ENCODE peak calls at places on chromosome 15, in seven cellular contexts. S is H9, O is trophoblast cell, U is neuronal stem cell, A is mesendoderm, Q is H1, V is mesenchymal stem cell. P is an unnamed sample.

GRCh38 chr15:59522988-59523461 is 85.0 kb downstream of the FAM81A start:
- DNase-seq in S (no peak), O (no peak), U (no peak), A (peak), Q (peak), V (no peak), P (no peak)

GRCh38 chr15:73964736-73965093 is 27.4 kb downstream of the STOML1 start:
- DNase-seq in S (peak), O (peak), U (peak), A (peak), Q (peak), V (peak), P (peak)

GRCh38 chr15:67834593-67835348 is 5.1 kb downstream of the RNU6-1 start:
- DNase-seq in S (no peak), O (no peak), U (no peak), A (peak), Q (peak), V (no peak), P (no peak)

GRCh38 chr15:32737246-32737757 is 19.5 kb downstream of the GREM1 start:
- DNase-seq in S (no peak), O (no peak), U (no peak), A (no peak), Q (no peak), V (no peak), P (peak)

GRCh38 chr15:64521726-64522164 is 61.4 kb downstream of the ZNF609 start:
- DNase-seq in S (peak), O (peak), U (peak), A (peak), Q (no peak), V (peak), P (peak)

GRCh38 chr15:97446138-97446537 is 514.4 kb upstream of the ARRDC4 start:
- DNase-seq in S (peak), O (peak), U (no peak), A (peak), Q (no peak), V (no peak), P (no peak)

GRCh38 chr15:61750271-61751084 is 309.8 kb downstream of the VPS13C start:
- DNase-seq in S (no peak), O (no peak), U (no peak), A (no peak), Q (no peak), V (no peak), P (no peak)

GRCh38 chr15:27872355-27872754 is 226.8 kb downstream of the OCA2 start:
- DNase-seq in S (no peak), O (no peak), U (no peak), A (no peak), Q (no peak), V (no peak), P (no peak)

GRCh38 chr15:64653757-64654156 is 121.6 kb downstream of the RBPMS2 start:
- DNase-seq in S (no peak), O (peak), U (no peak), A (no peak), Q (no peak), V (peak), P (peak)

GRCh38 chr15:34818531-34818930 is 23.2 kb upstream of the ACTC1 start:
- DNase-seq in S (no peak), O (no peak), U (no peak), A (no peak), Q (no peak), V (peak), P (peak)

GRCh38 chr15:98776607-98777281 is 128.4 kb downstream of the IGF1R start:
- DNase-seq in S (no peak), O (no peak), U (no peak), A (peak), Q (no peak), V (no peak), P (peak)

GRCh38 chr15:92091155-92091734 is 237.7 kb downstream of the SLCO3A1 start:
- DNase-seq in S (peak), O (peak), U (peak), A (peak), Q (peak), V (no peak), P (peak)

GRCh38 chr15:68666120-68666811 is 87.5 kb downstream of the CORO2B start:
- DNase-seq in S (peak), O (no peak), U (no peak), A (no peak), Q (peak), V (no peak), P (no peak)

GRCh38 chr15:51576911-51577500 is 45.6 kb downstream of the DMXL2 start:
- DNase-seq in S (no peak), O (peak), U (no peak), A (no peak), Q (no peak), V (peak), P (peak)

GRCh38 chr15:95584088-95584487 is 746.4 kb upstream of the NR2F2 start:
- DNase-seq in S (no peak), O (no peak), U (no peak), A (no peak), Q (no peak), V (peak), P (peak)

GRCh38 chr15:92714457-92715401 is 59.2 kb upstream of the FAM174B start:
- DNase-seq in S (peak), O (peak), U (peak), A (peak), Q (peak), V (peak), P (peak)

GRCh38 chr15:68556139-68556990 is 22.4 kb upstream of the CORO2B start:
- DNase-seq in S (peak), O (no peak), U (no peak), A (no peak), Q (no peak), V (no peak), P (no peak)

GRCh38 chr15:37061996-37062395 is 38.4 kb downstream of the MEIS2 start:
- DNase-seq in S (no peak), O (no peak), U (no peak), A (no peak), Q (no peak), V (no peak), P (no peak)

GRCh38 chr15:83398591-83398990 is 48.5 kb upstream of the SH3GL3 start:
- DNase-seq in S (no peak), O (peak), U (no peak), A (no peak), Q (no peak), V (peak), P (peak)

GRCh38 chr15:57772223-57772957 is 65.9 kb downstream of the POLR2M start:
- DNase-seq in S (peak), O (no peak), U (no peak), A (peak), Q (no peak), V (peak), P (peak)

GRCh38 chr15:57537951-57538506 is 53.7 kb upstream of the MYZAP start:
- DNase-seq in S (no peak), O (no peak), U (no peak), A (no peak), Q (no peak), V (no peak), P (no peak)

GRCh38 chr15:56719021-56719612 is 14.2 kb downstream of the ZNF280D start:
- DNase-seq in S (no peak), O (peak), U (no peak), A (peak), Q (no peak), V (no peak), P (no peak)

GRCh38 chr15:78178056-78178455 is 28.9 kb downstream of the IDH3A start:
- DNase-seq in S (no peak), O (peak), U (no peak), A (no peak), Q (no peak), V (no peak), P (no peak)

GRCh38 chr15:72967836-72968530 is 84.3 kb upstream of the NEO1 start:
- DNase-seq in S (no peak), O (no peak), U (no peak), A (peak), Q (no peak), V (no peak), P (no peak)

GRCh38 chr15:70316059-70316600 is 218.4 kb upstream of the TLE3 start:
- DNase-seq in S (no peak), O (peak), U (no peak), A (no peak), Q (no peak), V (no peak), P (peak)
- H3K18ac ChIP-seq in S (no peak), O (no peak), U (no peak), A (peak), Q (no peak), V (no peak), P (no peak)

GRCh38 chr15:47376190-47376589 is 341.1 kb upstream of the SEMA6D start:
- DNase-seq in S (no peak), O (no peak), U (no peak), A (no peak), Q (no peak), V (no peak), P (no peak)
- H3K18ac ChIP-seq in S (no peak), O (no peak), U (no peak), A (no peak), Q (no peak), V (peak), P (peak)

GRCh38 chr15:66033143-66033542 is 163.9 kb downstream of the RAB11A start:
- DNase-seq in S (no peak), O (no peak), U (no peak), A (no peak), Q (no peak), V (no peak), P (no peak)
- H3K18ac ChIP-seq in S (no peak), O (no peak), U (no peak), A (no peak), Q (no peak), V (no peak), P (no peak)

DNA sequence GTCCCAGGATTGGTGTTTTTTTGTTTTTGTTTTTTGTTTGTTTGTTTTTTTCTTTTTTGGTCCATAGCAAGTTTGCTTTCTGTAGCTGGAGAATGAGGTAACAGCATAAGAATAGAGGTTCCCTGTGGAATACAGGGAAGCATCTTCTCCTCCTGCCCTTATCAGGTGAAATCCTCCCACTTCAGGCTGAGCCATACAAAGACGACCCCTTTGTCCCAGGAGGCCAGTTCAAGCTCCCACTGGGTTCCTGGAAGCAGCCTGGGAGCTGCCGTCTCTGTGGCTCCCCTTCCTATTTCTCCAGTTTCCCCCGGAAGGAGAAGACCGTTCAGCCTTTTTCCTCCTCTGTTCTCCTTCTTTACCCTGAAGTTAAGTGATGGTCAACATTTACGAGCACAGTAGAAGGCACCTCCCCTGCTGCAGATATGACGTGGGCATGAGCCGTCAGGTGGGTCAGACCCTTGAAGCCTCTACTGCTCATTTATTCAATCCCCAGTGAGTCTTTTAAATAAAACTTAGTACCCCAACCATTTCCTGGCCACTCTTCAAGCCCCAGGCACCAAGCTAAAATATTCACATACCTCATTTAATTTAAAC is 1.1 kb downstream of the IL16 start:
- DNase-seq in S (no peak), O (no peak), U (no peak), A (no peak), Q (no peak), V (no peak), P (no peak)
- H3K18ac ChIP-seq in S (no peak), O (no peak), U (no peak), A (no peak), Q (no peak), V (no peak), P (no peak)